ENCODE peak calls at places on chromosomes 16 and 17, in eight cellular contexts. P is astrocyte, U is AG04449, S is A549, N is astrocyte of the cerebellum, J is Peyer's patch, F is PC-3, R is cardiac muscle cell. H is an unnamed sample.

GRCh38 chr17:82486186-82487084 is 27.9 kb downstream of the NARF start:
- DNase-seq in U (no peak), S (no peak), J (no peak), F (no peak), R (no peak), P (no peak), N (no peak), H (no peak)

GRCh38 chr17:21573961-21574610 is 118.2 kb upstream of the KCNJ18 start:
- DNase-seq in U (peak; percentile 10), S (no peak), N (peak; percentile 4), J (peak; percentile 52), R (no peak), F (no peak), P (no peak), H (peak; percentile 63)

GRCh38 chr17:34562387-34562786 is 17.0 kb upstream of the TMEM132E start:
- DNase-seq in J (no peak), U (no peak), P (no peak), S (peak; percentile 18), N (no peak), R (no peak), F (no peak), H (no peak)

GRCh38 chr17:17055286-17056166 is 13.3 kb downstream of the MPRIP start:
- DNase-seq in N (no peak), F (no peak), P (no peak), S (peak; percentile 52), J (no peak), R (no peak), U (no peak), H (peak; percentile 42)

GRCh38 chr16:87945351-87946042 is 5.7 kb upstream of the BANP start:
- DNase-seq in N (peak; percentile 53), J (no peak), U (no peak), R (peak; percentile 42), P (peak; percentile 83), S (peak; percentile 50), F (peak; percentile 93), H (peak; percentile 40)

GRCh38 chr16:51057102-51057793 is 93.8 kb downstream of the SALL1 start:
- DNase-seq in F (no peak), N (no peak), P (no peak), R (no peak), U (no peak), S (no peak), J (no peak), H (no peak)

GRCh38 chr17:58391302-58391984 is 25.9 kb downstream of the RNF43 start:
- DNase-seq in N (peak; percentile 62), F (peak; percentile 99), S (peak; percentile 96), J (peak; percentile 80), R (peak; percentile 89), U (no peak), P (peak; percentile 20), H (no peak)

GRCh38 chr17:7989781-7990655 is 12.4 kb upstream of the GUCY2D start:
- DNase-seq in R (peak; percentile 85), P (peak; percentile 13), N (peak; percentile 12), J (peak; percentile 91), U (no peak), F (peak; percentile 80), S (peak; percentile 88), H (peak; percentile 61)

GRCh38 chr17:4204676-4205075 is 59.1 kb downstream of the ANKFY1 start:
- DNase-seq in J (no peak), R (no peak), N (peak; percentile 82), F (no peak), S (no peak), P (peak; percentile 96), U (peak; percentile 99), H (peak; percentile 99)

GRCh38 chr17:9332164-9332527 is 243.5 kb downstream of the STX8 start:
- DNase-seq in P (peak; percentile 71), F (no peak), S (no peak), R (no peak), N (no peak), U (no peak), J (no peak), H (no peak)

GRCh38 chr17:9331512-9332163 is 244.0 kb downstream of the STX8 start:
- DNase-seq in R (no peak), F (no peak), P (peak; percentile 9), U (no peak), J (no peak), N (no peak), S (no peak), H (no peak)

GRCh38 chr17:9330140-9330902 is 245.3 kb downstream of the STX8 start:
- DNase-seq in U (no peak), P (no peak), N (no peak), R (no peak), S (no peak), F (no peak), J (no peak), H (no peak)

GRCh38 chr17:9329251-9329921 is 246.2 kb downstream of the STX8 start:
- DNase-seq in S (no peak), U (no peak), J (no peak), P (no peak), R (no peak), N (no peak), F (no peak), H (no peak)

DNA sequence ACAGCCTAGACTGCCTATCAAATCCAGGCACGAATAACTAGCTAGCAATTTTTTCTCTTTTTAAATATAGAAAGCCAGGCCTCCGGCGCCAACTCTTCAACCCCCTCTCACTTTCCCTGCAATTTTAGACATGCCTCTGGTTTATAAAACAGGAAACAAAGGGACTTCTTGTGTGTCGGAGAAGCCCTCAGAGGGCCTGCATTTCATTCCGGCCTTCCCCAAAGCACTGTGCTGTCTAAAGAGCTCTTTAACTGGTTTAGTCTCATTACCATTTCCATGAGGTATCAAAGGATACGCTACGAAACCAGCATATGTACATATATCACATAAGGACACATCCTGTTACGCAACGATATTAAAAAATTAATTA is 244.7 kb downstream of the STX8 start:
- DNase-seq in N (no peak), R (no peak), J (no peak), S (no peak), U (no peak), F (no peak), P (no peak), H (no peak)
- H3K4me3 ChIP-seq in N (no peak overlapping the region), R (no peak overlapping the region), J (no peak overlapping the region), S (no peak overlapping the region), U (no peak overlapping the region), F (no peak overlapping the region), P (no peak overlapping the region), H (no peak overlapping the region)

GRCh38 chr17:31738067-31738466 is 121.0 kb downstream of the COPRS start:
- DNase-seq in R (no peak), N (no peak), U (no peak), F (peak; percentile 18), P (no peak), S (peak; percentile 51), J (no peak), H (no peak)
- TF ChIP-seq CTCF in R (no peak), N (no peak), U (no peak), F (peak; percentile 27), P (no peak), S (no peak), J (no peak), H (no peak)

DNA sequence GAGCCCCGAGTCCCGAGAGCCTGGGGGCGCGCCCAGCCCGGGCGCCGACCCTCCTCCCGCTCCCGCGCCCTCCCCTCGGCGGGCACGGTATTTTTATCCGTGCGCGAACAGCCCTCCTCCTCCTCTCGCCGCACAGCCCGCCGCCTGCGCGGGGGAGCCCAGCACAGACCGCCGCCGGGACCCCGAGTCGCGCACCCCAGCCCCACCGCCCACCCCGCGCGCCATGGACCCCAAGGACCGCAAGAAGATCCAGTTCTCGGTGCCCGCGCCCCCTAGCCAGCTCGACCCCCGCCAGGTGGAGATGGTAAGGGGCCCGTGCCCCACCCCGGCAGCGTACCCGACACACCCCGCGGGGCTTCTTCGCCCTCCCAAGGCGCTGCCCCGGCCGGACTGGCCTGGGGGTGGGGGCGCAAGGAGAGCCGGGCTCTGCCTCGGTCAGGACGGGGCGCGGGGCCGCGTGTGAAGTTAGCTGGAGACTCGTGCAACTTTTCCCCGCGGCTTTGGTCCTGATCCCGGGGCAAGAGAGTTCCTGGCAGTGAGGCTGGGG is 491 bp downstream of the PPP1R1B start:
- DNase-seq in R (no peak), P (no peak), U (no peak), S (no peak), F (no peak), N (no peak), J (no peak), H (no peak)
- H3K4me3 ChIP-seq in R (peak overlapping the region; percentile 56), P (no peak overlapping the region), U (peak overlapping the region; percentile 30), S (peak overlapping the region; percentile 25), F (peak overlapping the region; percentile 53), N (peak overlapping the region; percentile 36), J (peak overlapping the region; percentile 33), H (no peak overlapping the region)

GRCh38 chr17:80912451-80912850 is 79.2 kb upstream of the CHMP6 start:
- DNase-seq in F (no peak), J (peak; percentile 40), N (no peak), S (no peak), R (no peak), P (no peak), U (no peak), H (no peak)
- TF ChIP-seq CTCF in F (no peak), J (no peak), N (no peak), S (no peak), R (no peak), P (no peak), U (no peak), H (no peak)

DNA sequence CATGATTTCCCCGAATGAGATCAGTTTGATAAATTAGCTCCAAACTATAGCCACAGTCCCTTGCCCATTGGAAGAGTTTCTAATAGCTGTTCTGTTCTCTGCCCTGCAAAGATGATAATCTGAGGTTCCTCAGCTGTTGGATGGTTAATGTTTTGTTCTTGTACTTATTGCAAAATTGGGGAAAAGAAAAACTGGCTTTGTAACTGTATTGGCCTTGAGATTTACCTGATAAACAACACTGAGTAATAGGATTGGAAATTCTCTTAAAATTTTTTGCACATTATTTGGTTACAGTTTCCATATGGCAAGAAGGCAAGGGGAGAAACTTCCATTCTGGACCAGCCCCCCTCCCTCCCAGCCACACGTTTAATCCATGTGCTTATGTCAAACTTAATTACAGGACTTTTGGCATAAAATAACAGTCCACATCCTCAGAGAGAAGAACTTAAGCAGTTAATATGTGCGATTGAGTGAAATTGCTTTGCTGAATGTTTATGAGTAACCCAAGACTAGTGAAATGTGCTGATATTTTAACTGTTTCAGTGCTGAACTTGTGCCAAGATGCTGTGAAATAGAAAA is 119.1 kb upstream of the ZFHX3 start:
- DNase-seq in F (no peak), N (no peak), S (no peak), J (no peak), P (no peak), R (no peak), U (no peak), H (peak; percentile 44)
- H3K4me3 ChIP-seq in F (no peak overlapping the region), N (no peak overlapping the region), S (no peak overlapping the region), J (no peak overlapping the region), P (no peak overlapping the region), R (no peak overlapping the region), U (no peak overlapping the region), H (no peak overlapping the region)